ENCODE peak calls at places on chromosomes 4 and X, in eight cellular contexts. O is IMR-90; S is CD8-positive, alpha-beta memory T cell; I is psoas muscle; Z is uterus; C is heart right ventricle; W is right cardiac atrium; Q is cardiac muscle cell. X is an unnamed sample. For H3K9me3, the result is how much of the 10 kb centered on the place peaks cover.

GRCh38 chrX:34338046-34338445 is 205.9 kb upstream of the FAM47A start:
- DNase-seq in O (no peak), I (no peak), C (no peak), W (no peak), S (no peak), Q (no peak), Z (no peak), X (no peak)

GRCh38 chrX:54358424-54359211 is 772 bp upstream of the WNK3 start:
- DNase-seq in Z (peak), S (no peak), I (peak), O (peak), C (peak), Q (peak), W (peak), X (no peak)

GRCh38 chr4:83129258-83129657 is 14.7 kb upstream of the PLAC8 start:
- DNase-seq in Z (no peak), Q (no peak), C (no peak), O (no peak), W (no peak), S (no peak), I (no peak), X (peak)

GRCh38 chr4:128354205-128354821 is 66.7 kb upstream of the PGRMC2 start:
- DNase-seq in W (peak), O (peak), S (no peak), I (no peak), C (peak), Z (no peak), Q (no peak), X (peak)

GRCh38 chr4:182113774-182114173 is 129.4 kb upstream of the TENM3 start:
- DNase-seq in Q (no peak), S (no peak), O (peak), I (no peak), Z (no peak), C (no peak), W (no peak), X (no peak)

GRCh38 chr4:53790286-53790685 is 199.0 kb upstream of the LNX1 start:
- DNase-seq in Q (no peak), Z (no peak), O (no peak), I (no peak), W (no peak), C (no peak), S (no peak), X (no peak)

GRCh38 chr4:77852892-77853495 is 9.6 kb upstream of the MRPL1 start:
- DNase-seq in Z (no peak), C (no peak), Q (no peak), I (no peak), O (no peak), W (no peak), S (peak), X (peak)

GRCh38 chr4:112086036-112086434 is 59.2 kb upstream of the FAM241A start:
- DNase-seq in S (no peak), O (no peak), W (no peak), C (no peak), I (no peak), Z (no peak), Q (no peak), X (no peak)

GRCh38 chr4:110787109-110787508 is 164.2 kb upstream of the PITX2 start:
- DNase-seq in S (no peak), Z (no peak), I (no peak), W (no peak), C (no peak), Q (no peak), O (peak), X (no peak)

GRCh38 chrX:154308108-154308946 is 12.7 kb downstream of the TKTL1 start:
- DNase-seq in S (peak), C (peak), W (peak), Z (peak), I (peak), O (peak), Q (peak), X (peak)

GRCh38 chrX:82333575-82333974 is 1131.7 kb downstream of the SH3BGRL start:
- DNase-seq in Z (no peak), W (no peak), C (no peak), S (no peak), I (no peak), Q (no peak), O (no peak), X (no peak)
- H3K9me3 ChIP-seq in Z (under half), W (under half), C (under half), S (under half), I (under half), Q (under half), O (under half), X (under half)

GRCh38 chrX:48616575-48616974 is 19.3 kb downstream of the WDR13 start:
- DNase-seq in O (no peak), Z (no peak), Q (no peak), C (no peak), I (no peak), W (no peak), S (no peak), X (no peak)
- H3K4me3 ChIP-seq in O (no peak), Z (no peak), Q (no peak), C (no peak), I (no peak), W (no peak), S (no peak), X (no peak)

GRCh38 chrX:115642895-115643530 is 82.0 kb downstream of the PLS3 start:
- DNase-seq in O (peak), C (no peak), W (no peak), Q (peak), S (no peak), Z (peak), I (no peak), X (peak)
- H3K27ac ChIP-seq in O (no peak), C (peak), W (no peak), Q (peak), S (no peak), Z (peak), I (no peak), X (no peak)

DNA sequence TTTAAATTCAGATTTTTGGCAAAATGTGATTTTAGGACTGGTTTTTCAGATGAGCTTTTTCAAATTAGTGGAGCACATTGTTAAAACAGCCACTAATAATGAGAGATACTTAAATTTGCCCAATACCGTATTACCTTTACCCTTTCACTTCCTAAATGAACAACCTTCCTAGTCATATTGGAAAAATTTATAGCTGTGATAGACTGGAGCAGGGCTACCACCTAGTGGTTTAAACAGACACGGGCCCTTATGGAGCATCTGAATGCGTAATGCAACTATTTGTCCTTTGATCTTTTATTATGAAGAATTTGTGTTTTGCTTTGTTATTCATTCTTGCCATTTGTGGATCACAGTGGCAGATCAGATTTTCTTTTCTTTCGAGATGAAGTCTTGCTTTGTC is 72.7 kb downstream of the KDM6A start:
- DNase-seq in Q (no peak), O (no peak), S (no peak), C (no peak), I (no peak), Z (no peak), W (no peak), X (peak)
- H3K9me3 ChIP-seq in Q (under half), O (under half), S (under half), C (under half), I (under half), Z (under half), W (under half), X (under half)

GRCh38 chrX:85052636-85053343 is 49.1 kb downstream of the APOOL start:
- DNase-seq in O (peak), Z (no peak), C (no peak), W (no peak), I (no peak), Q (no peak), S (no peak), X (no peak)

GRCh38 chrX:85051627-85052026 is 48.0 kb downstream of the APOOL start:
- DNase-seq in W (no peak), I (no peak), O (no peak), S (no peak), C (no peak), Z (no peak), Q (no peak), X (no peak)

GRCh38 chrX:85052207-85052606 is 48.5 kb downstream of the APOOL start:
- DNase-seq in Q (no peak), O (peak), C (no peak), W (no peak), I (no peak), S (no peak), Z (no peak), X (no peak)
- H3K4me3 ChIP-seq in Q (no peak), O (no peak), C (no peak), W (no peak), I (no peak), S (no peak), Z (no peak), X (no peak)

GRCh38 chr4:123536225-123536624 is 139.6 kb downstream of the SPRY1 start:
- DNase-seq in S (no peak), C (no peak), Z (no peak), W (no peak), I (no peak), Q (no peak), O (no peak), X (no peak)
- H3K27ac ChIP-seq in S (no peak), C (no peak), Z (no peak), W (no peak), I (no peak), Q (no peak), O (no peak), X (no peak)

DNA sequence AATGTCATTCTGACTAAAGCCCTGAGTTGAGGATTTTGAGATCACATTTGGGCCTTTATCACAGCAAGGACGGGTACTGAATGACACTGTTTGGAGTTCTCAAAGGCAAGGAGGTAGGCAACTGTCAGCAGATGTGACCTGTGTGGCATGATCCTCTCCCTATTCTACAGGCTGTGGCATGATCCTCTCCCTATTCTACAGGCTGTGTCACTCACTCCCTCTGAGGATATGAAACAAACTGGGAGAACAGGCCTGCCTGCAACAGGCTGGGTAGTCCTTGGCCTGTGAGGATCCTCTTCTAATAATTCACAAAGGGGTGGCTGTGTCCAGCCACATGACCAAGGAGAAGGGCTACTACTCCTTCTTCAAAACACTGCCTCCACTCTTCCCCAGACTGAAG is 14.9 kb upstream of the TCEANC start:
- DNase-seq in I (no peak), Z (no peak), O (no peak), Q (no peak), W (no peak), S (no peak), C (no peak), X (no peak)
- H3K9me3 ChIP-seq in I (under half), Z (under half), O (under half), Q (under half), W (under half), S (under half), C (under half), X (under half)